ENCODE peak calls at places on chromosomes 16 and 17, in eight cellular contexts. S is body of pancreas; I is ELR; V is Ammon's horn; H is KBM-7; B is astrocyte of the spinal cord; N is AML-193; Q is stimulated activated CD4-positive, alpha-beta T cell treated with anti-CD3 and anti-CD28 coated beads, TNF-alpha, amount 100 ng/mL, for 48 hours. J is an unnamed sample.

GRCh38 chr17:49382556-49382955 is 20.5 kb upstream of the ZNF652 start:
- DNase-seq in N (no peak), V (no peak), S (no peak), Q (no peak), B (no peak), H (no peak), I (no peak), J (no peak)

GRCh38 chr16:70760221-70760620 is 40.7 kb downstream of the VAC14 start:
- DNase-seq in H (no peak), Q (no peak), B (peak; percentile 8), I (no peak), V (no peak), N (no peak), S (no peak), J (no peak)

GRCh38 chr17:5644065-5644464 is 59.8 kb upstream of the NLRP1 start:
- DNase-seq in I (no peak), B (no peak), V (peak; percentile 35), H (no peak), Q (no peak), S (no peak), N (no peak), J (no peak)

GRCh38 chr16:77679336-77679735 is 43.0 kb upstream of the NUDT7 start:
- DNase-seq in H (peak; percentile 23), Q (no peak), B (no peak), V (no peak), S (no peak), I (no peak), N (peak; percentile 46), J (no peak)

GRCh38 chr16:72066747-72067146 is 3.7 kb downstream of the HPR start:
- DNase-seq in Q (no peak), B (peak; percentile 43), N (peak; percentile 83), I (peak; percentile 52), H (peak; percentile 44), S (peak; percentile 31), V (peak; percentile 74), J (no peak)

GRCh38 chr16:30054959-30055553 is 10.5 kb upstream of the ALDOA start:
- DNase-seq in B (no peak), V (no peak), S (peak; percentile 95), H (peak; percentile 70), I (peak; percentile 53), Q (no peak), N (peak; percentile 19), J (no peak)

GRCh38 chr16:19213885-19214284 is 45.8 kb downstream of the SYT17 start:
- DNase-seq in B (no peak), N (no peak), V (no peak), H (no peak), I (no peak), S (no peak), Q (no peak), J (no peak)

GRCh38 chr16:57194512-57194911 is 8.4 kb downstream of the RSPRY1 start:
- DNase-seq in S (no peak), I (peak; percentile 97), B (peak; percentile 95), Q (no peak), V (no peak), N (no peak), H (no peak), J (peak; percentile 35)

GRCh38 chr16:81237942-81238295 is 570 bp upstream of the BCO1 start:
- DNase-seq in V (no peak), I (no peak), Q (no peak), S (no peak), B (no peak), N (no peak), H (no peak), J (no peak)

GRCh38 chr17:63275318-63275967 is 170.7 kb downstream of the CYB561 start:
- DNase-seq in H (no peak), N (peak; percentile 53), S (no peak), I (peak; percentile 100), Q (no peak), B (peak; percentile 96), V (peak; percentile 72), J (no peak)

GRCh38 chr16:28925386-28926228 is 569 bp upstream of the RABEP2 start:
- DNase-seq in V (peak; percentile 62), Q (peak; percentile 58), H (peak; percentile 87), N (peak; percentile 64), B (peak; percentile 77), I (peak; percentile 84), S (peak; percentile 69), J (no peak)